ENCODE peak calls at places on chromosomes 6 and 20, in four cellular contexts. I is CD4-positive, alpha-beta memory T cell; S is mesendoderm; C is OCI-LY7. B is an unnamed sample.

GRCh38 chr20:2523919-2524434 is 12.4 kb upstream of the TMC2 start:
- DNase-seq in I (no peak), C (no peak), S (no peak), B (no peak)

GRCh38 chr6:52361945-52362442 is at the start of gene PAQR8:
- DNase-seq in C (peak; percentile 87), I (peak; percentile 86), S (peak; percentile 37), B (peak; percentile 81)

GRCh38 chr6:145428656-145429173 is 306.6 kb downstream of the EPM2A start:
- DNase-seq in C (no peak), I (no peak), S (peak; percentile 74), B (no peak)

GRCh38 chr6:139117734-139118133 is 17.1 kb upstream of the HECA start:
- DNase-seq in I (no peak), C (no peak), S (no peak), B (no peak)

GRCh38 chr6:25553502-25553901 is 98.5 kb upstream of the SCGN start:
- DNase-seq in S (no peak), I (no peak), C (no peak), B (no peak)

GRCh38 chr6:110690106-110690654 is 125.1 kb downstream of the CDK19 start:
- DNase-seq in I (no peak), C (no peak), S (peak; percentile 35), B (no peak)

GRCh38 chr6:131532476-131533108 is 40.4 kb upstream of the ARG1 start:
- DNase-seq in S (no peak), I (no peak), C (no peak), B (no peak)

GRCh38 chr20:34922654-34923381 is 32.8 kb downstream of the GSS start:
- DNase-seq in I (no peak), C (no peak), S (peak; percentile 56), B (no peak)

GRCh38 chr20:3843490-3843889 is 3.1 kb upstream of the MAVS start:
- DNase-seq in C (no peak), S (no peak), I (no peak), B (no peak)

GRCh38 chr20:44540834-44541233 is 19.0 kb upstream of the SERINC3 start:
- DNase-seq in I (no peak), S (peak; percentile 54), C (no peak), B (no peak)

GRCh38 chr6:94462231-94462630 is 1042.9 kb upstream of the EPHA7 start:
- DNase-seq in I (no peak), S (no peak), C (no peak), B (no peak)

GRCh38 chr6:168507297-168507696 is 66.3 kb downstream of the SMOC2 start:
- DNase-seq in S (no peak), C (no peak), I (no peak), B (no peak)

GRCh38 chr20:54070187-54070987 is at the start of gene BCAS1:
- DNase-seq in S (no peak), C (no peak), I (no peak), B (no peak)

GRCh38 chr6:35089935-35090505 is 51.1 kb downstream of the TCP11 start:
- DNase-seq in C (no peak), S (no peak), I (no peak), B (no peak)

GRCh38 chr6:26121141-26122004 is 34.1 kb downstream of the HFE start:
- DNase-seq in C (no peak), I (no peak), S (no peak), B (no peak)

GRCh38 chr6:91271807-91272206 is 684.9 kb upstream of the MAP3K7 start:
- DNase-seq in S (no peak), C (no peak), I (no peak), B (no peak)

GRCh38 chr6:40222354-40222753 is 288.1 kb upstream of the MOCS1 start:
- DNase-seq in I (no peak), S (no peak), C (no peak), B (no peak)

GRCh38 chr6:73079611-73079955 is 145.7 kb downstream of the KHDC1L start:
- DNase-seq in C (no peak), I (no peak), S (no peak), B (no peak)

GRCh38 chr6:7073810-7074525 is 33.8 kb upstream of the RREB1 start:
- DNase-seq in C (no peak), S (no peak), I (peak; percentile 57), B (no peak)

GRCh38 chr6:26284537-26285142 is 80.4 kb upstream of the BTN3A2 start:
- DNase-seq in C (peak; percentile 89), S (peak; percentile 87), I (peak; percentile 54), B (peak; percentile 41)

GRCh38 chr6:107657755-107658461 is 166.2 kb downstream of the SCML4 start:
- DNase-seq in S (no peak), I (peak; percentile 43), C (peak; percentile 99), B (peak; percentile 29)

GRCh38 chr6:15620616-15621015 is 42.2 kb downstream of the DTNBP1 start:
- DNase-seq in S (peak; percentile 56), I (no peak), C (no peak), B (no peak)

GRCh38 chr6:15621203-15622044 is 41.4 kb downstream of the DTNBP1 start:
- DNase-seq in I (no peak), S (peak; percentile 76), C (no peak), B (peak; percentile 63)

GRCh38 chr6:15619330-15619729 is 43.5 kb downstream of the DTNBP1 start:
- DNase-seq in C (no peak), I (no peak), S (no peak), B (no peak)

GRCh38 chr6:15623282-15624116 is 39.3 kb downstream of the DTNBP1 start:
- DNase-seq in C (peak; percentile 37), I (peak; percentile 5), S (peak; percentile 14), B (no peak)

DNA sequence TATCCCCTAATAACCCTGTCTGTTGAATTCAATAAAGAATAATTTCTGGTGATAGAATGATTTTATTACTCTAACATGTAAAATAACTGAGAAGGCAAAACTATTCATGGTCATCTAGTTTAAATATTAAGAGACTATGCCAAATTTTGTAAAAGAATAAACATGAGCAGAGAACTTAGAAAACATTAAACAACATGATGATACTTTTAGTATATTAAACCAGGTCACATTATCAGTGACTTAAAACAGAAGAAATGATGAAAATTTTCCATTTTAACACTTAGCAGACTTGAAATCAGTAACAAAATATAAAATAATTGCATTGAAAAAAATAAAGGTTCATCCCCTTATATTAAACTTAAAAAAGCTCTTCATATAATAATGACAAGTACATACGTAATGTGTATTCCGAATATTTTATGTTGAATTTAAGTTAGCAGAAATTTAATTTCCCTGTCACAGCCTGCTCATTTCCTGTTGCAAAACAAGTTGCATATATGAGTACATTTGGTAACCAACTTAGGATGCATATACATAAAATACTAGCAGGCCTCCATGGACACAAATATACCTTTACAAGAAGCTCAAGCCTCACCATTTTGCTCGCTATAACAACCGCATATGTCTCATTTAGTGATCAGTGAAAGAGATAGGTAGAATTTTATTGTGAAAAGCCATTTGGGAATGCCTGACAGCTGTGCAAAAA is 40.6 kb downstream of the DTNBP1 start:
- DNase-seq in I (no peak), S (no peak), C (no peak), B (no peak)
- H3K27ac ChIP-seq in I (no peak overlapping the region), S (no peak overlapping the region), C (no peak overlapping the region), B (peak overlapping the region; percentile 84)

GRCh38 chr6:134516582-134516981 is 198.7 kb upstream of the SGK1 start:
- DNase-seq in I (no peak), C (no peak), S (no peak), B (no peak)
- H3K27ac ChIP-seq in I (no peak overlapping the region), C (no peak overlapping the region), S (no peak overlapping the region), B (peak overlapping the region; percentile 91)

GRCh38 chr6:69835414-69836179 is 30.8 kb upstream of the COL19A1 start:
- DNase-seq in S (peak; percentile 73), C (peak; percentile 61), I (no peak), B (no peak)

GRCh38 chr6:69827491-69827890 is 30.7 kb upstream of the LMBRD1 start:
- DNase-seq in I (no peak), C (no peak), S (peak; percentile 53), B (no peak)

DNA sequence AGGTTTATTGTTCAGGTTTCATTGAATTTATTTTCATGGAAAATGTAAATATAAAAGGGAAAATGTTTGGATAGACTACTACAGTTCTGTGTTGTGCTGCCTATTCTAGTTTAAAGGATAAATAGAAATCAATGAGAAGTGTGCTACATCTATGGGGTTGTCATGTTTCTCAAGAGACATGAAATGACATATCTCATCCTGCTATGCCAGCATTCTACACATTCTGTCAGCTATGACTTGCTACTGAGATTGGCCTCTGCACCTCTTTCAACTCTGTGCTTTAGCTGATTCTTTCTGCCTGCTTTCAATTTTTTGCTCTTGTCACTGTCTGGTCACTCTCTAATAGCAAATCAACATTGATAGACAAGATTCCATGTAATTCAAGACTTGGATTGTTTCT is 33.8 kb upstream of the COL19A1 start:
- DNase-seq in S (no peak), I (no peak), C (no peak), B (no peak)
- H3K27ac ChIP-seq in S (no peak overlapping the region), I (no peak overlapping the region), C (no peak overlapping the region), B (no peak overlapping the region)

GRCh38 chr20:1330075-1330830 is 1.3 kb upstream of the SDCBP2 start:
- DNase-seq in S (no peak), C (peak; percentile 38), I (peak; percentile 42), B (peak; percentile 70)
- H3K27ac ChIP-seq in S (no peak overlapping the region), C (no peak overlapping the region), I (no peak overlapping the region), B (peak overlapping the region; percentile 100)

GRCh38 chr6:31546339-31546961 is at the start of gene ATP6V1G2:
- DNase-seq in C (peak; percentile 94), S (peak; percentile 99), I (peak; percentile 76), B (peak; percentile 87)

GRCh38 chr6:31546962-31547726 is at the start of gene NFKBIL1:
- DNase-seq in S (peak; percentile 98), I (peak; percentile 85), C (peak; percentile 99), B (peak; percentile 97)

GRCh38 chr6:31545291-31545690 is 1.1 kb downstream of the ATP6V1G2 start:
- DNase-seq in S (no peak), I (no peak), C (no peak), B (no peak)

GRCh38 chr6:31548423-31548873 is 1.0 kb downstream of the NFKBIL1 start:
- DNase-seq in I (no peak), C (no peak), S (no peak), B (no peak)

DNA sequence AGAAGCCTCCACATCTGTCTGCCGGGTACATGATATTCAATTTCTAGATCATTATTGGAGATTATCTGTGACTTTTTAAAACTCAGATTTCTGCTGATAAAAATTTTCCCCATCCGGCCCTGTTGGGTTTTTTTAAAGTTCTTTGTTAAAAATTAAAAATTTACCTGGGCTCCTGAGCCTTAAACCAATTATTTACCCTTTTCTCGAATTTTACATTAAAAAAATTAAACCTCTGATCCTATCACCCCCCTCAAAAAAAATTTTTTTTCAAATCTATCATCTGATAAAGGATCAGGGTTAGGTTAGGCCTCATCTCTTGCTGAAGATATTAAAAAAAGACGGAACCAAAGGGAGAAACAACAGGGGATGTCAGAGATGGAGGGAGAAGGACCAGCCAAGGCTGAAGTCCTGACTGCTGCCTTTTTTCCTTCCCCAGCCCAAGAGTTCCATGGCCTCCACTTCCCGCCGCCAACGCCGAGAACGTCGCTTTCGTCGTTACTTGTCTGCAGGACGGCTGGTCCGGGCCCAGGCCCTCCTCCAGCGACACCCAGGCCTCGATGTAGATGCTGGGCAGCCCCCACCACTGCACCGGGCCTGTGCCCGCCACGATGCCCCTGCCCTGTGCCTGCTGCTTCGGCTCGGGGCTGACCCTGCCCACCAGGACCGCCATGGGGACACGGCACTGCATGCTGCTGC is 467 bp downstream of the NFKBIL1 start:
- DNase-seq in S (no peak), I (no peak), C (no peak), B (no peak)
- H3K27ac ChIP-seq in S (no peak overlapping the region), I (peak overlapping the region; percentile 85), C (peak overlapping the region; percentile 64), B (peak overlapping the region; percentile 93)